ENCODE peak calls at places on chromosome 9, in nine cellular contexts. One of them, this sample, is unnamed.

GRCh38 chr9:98973546-98973921 is 29.8 kb downstream of the COL15A1 start:
- DNase-seq in A673: no peak
- DNase-seq in A549: no peak
- DNase-seq in fibroblast of mammary gland: no peak
- DNase-seq in prostate gland: no peak
- DNase-seq in cardiac fibroblast: no peak
- DNase-seq in brain microvascular endothelial cell: no peak
- DNase-seq in fibroblast of lung: no peak
- DNase-seq in neural crest cell: no peak
- DNase-seq in this sample: peak; percentile 50

GRCh38 chr9:98794802-98795201 is 1.6 kb downstream of the ANKS6 start:
- DNase-seq in A549: no peak
- DNase-seq in A673: no peak
- DNase-seq in brain microvascular endothelial cell: no peak
- DNase-seq in prostate gland: no peak
- DNase-seq in fibroblast of mammary gland: no peak
- DNase-seq in cardiac fibroblast: no peak
- DNase-seq in neural crest cell: no peak
- DNase-seq in fibroblast of lung: no peak
- DNase-seq in this sample: peak; percentile 68

GRCh38 chr9:114757395-114757794 is 48.4 kb downstream of the TNFSF15 start:
- DNase-seq in A549: no peak
- DNase-seq in fibroblast of mammary gland: no peak
- DNase-seq in brain microvascular endothelial cell: no peak
- DNase-seq in fibroblast of lung: no peak
- DNase-seq in neural crest cell: no peak
- DNase-seq in prostate gland: no peak
- DNase-seq in cardiac fibroblast: no peak
- DNase-seq in A673: no peak
- DNase-seq in this sample: no peak

GRCh38 chr9:29285818-29286217 is 1712.5 kb upstream of the C9orf72 start:
- DNase-seq in cardiac fibroblast: peak; percentile 28
- DNase-seq in A549: peak; percentile 32
- DNase-seq in brain microvascular endothelial cell: no peak
- DNase-seq in prostate gland: no peak
- DNase-seq in fibroblast of mammary gland: peak; percentile 46
- DNase-seq in neural crest cell: no peak
- DNase-seq in fibroblast of lung: peak; percentile 3
- DNase-seq in A673: peak; percentile 63
- DNase-seq in this sample: no peak

GRCh38 chr9:89943309-89943708 is 338.5 kb downstream of the GADD45G start:
- DNase-seq in cardiac fibroblast: no peak
- DNase-seq in brain microvascular endothelial cell: no peak
- DNase-seq in prostate gland: no peak
- DNase-seq in A549: no peak
- DNase-seq in fibroblast of lung: no peak
- DNase-seq in neural crest cell: no peak
- DNase-seq in A673: no peak
- DNase-seq in fibroblast of mammary gland: no peak
- DNase-seq in this sample: peak; percentile 48

GRCh38 chr9:21334603-21334968 is 618 bp downstream of the KLHL9 start:
- DNase-seq in A549: peak; percentile 10
- DNase-seq in fibroblast of mammary gland: peak; percentile 19
- DNase-seq in cardiac fibroblast: no peak
- DNase-seq in fibroblast of lung: peak; percentile 39
- DNase-seq in A673: peak; percentile 2
- DNase-seq in brain microvascular endothelial cell: no peak
- DNase-seq in neural crest cell: no peak
- DNase-seq in prostate gland: no peak
- DNase-seq in this sample: no peak

GRCh38 chr9:74846771-74847170 is 41.0 kb downstream of the TRPM6 start:
- DNase-seq in A549: peak; percentile 9
- DNase-seq in cardiac fibroblast: no peak
- DNase-seq in fibroblast of lung: no peak
- DNase-seq in brain microvascular endothelial cell: no peak
- DNase-seq in A673: no peak
- DNase-seq in neural crest cell: no peak
- DNase-seq in fibroblast of mammary gland: peak; percentile 5
- DNase-seq in prostate gland: no peak
- DNase-seq in this sample: no peak

GRCh38 chr9:69758001-69758730 is 1.6 kb downstream of the PTAR1 start:
- DNase-seq in fibroblast of mammary gland: peak; percentile 38
- DNase-seq in prostate gland: no peak
- DNase-seq in cardiac fibroblast: peak; percentile 17
- DNase-seq in neural crest cell: no peak
- DNase-seq in brain microvascular endothelial cell: no peak
- DNase-seq in A673: no peak
- DNase-seq in fibroblast of lung: peak; percentile 51
- DNase-seq in A549: no peak
- DNase-seq in this sample: no peak

GRCh38 chr9:120711354-120711753 is 2.9 kb downstream of the MEGF9 start:
- DNase-seq in brain microvascular endothelial cell: no peak
- DNase-seq in neural crest cell: no peak
- DNase-seq in fibroblast of mammary gland: peak; percentile 19
- DNase-seq in A673: no peak
- DNase-seq in prostate gland: no peak
- DNase-seq in cardiac fibroblast: no peak
- DNase-seq in fibroblast of lung: peak; percentile 6
- DNase-seq in A549: peak; percentile 44
- DNase-seq in this sample: no peak
- TF ChIP-seq CTCF in brain microvascular endothelial cell: no peak
- TF ChIP-seq CTCF in neural crest cell: no peak
- TF ChIP-seq CTCF in fibroblast of mammary gland: peak; percentile 4
- TF ChIP-seq CTCF in A673: no peak
- TF ChIP-seq CTCF in prostate gland: no peak
- TF ChIP-seq CTCF in cardiac fibroblast: no peak
- TF ChIP-seq CTCF in fibroblast of lung: no peak
- TF ChIP-seq CTCF in A549: no peak
- TF ChIP-seq CTCF in this sample: no peak

GRCh38 chr9:83505282-83505681 is 32.9 kb downstream of the FRMD3 start:
- DNase-seq in fibroblast of mammary gland: no peak
- DNase-seq in A673: no peak
- DNase-seq in prostate gland: no peak
- DNase-seq in brain microvascular endothelial cell: no peak
- DNase-seq in A549: no peak
- DNase-seq in cardiac fibroblast: no peak
- DNase-seq in neural crest cell: no peak
- DNase-seq in fibroblast of lung: no peak
- DNase-seq in this sample: no peak

GRCh38 chr9:83503881-83504280 is 34.3 kb downstream of the FRMD3 start:
- DNase-seq in A673: no peak
- DNase-seq in A549: no peak
- DNase-seq in cardiac fibroblast: no peak
- DNase-seq in neural crest cell: no peak
- DNase-seq in fibroblast of lung: no peak
- DNase-seq in brain microvascular endothelial cell: no peak
- DNase-seq in prostate gland: no peak
- DNase-seq in fibroblast of mammary gland: no peak
- DNase-seq in this sample: no peak

DNA sequence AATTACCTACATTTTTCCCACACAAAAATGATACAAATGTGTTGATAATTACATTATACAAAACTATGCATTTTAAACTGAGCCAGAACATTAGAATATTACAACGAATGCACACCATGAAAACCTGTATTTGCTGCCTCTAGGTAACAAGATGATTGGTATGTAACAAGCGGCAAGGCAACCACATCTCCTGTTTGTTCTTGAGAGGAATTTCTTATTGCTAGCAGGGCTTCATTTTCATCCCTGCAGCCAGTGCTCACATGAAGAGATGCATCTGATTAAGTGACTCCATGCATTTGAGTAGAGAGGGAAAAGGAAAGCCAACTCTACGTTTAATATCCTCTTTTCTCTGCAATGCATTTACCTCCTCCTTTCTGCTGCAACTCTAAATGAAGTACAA is 36.6 kb downstream of the FRMD3 start:
- DNase-seq in A673: no peak
- DNase-seq in cardiac fibroblast: no peak
- DNase-seq in fibroblast of lung: no peak
- DNase-seq in brain microvascular endothelial cell: no peak
- DNase-seq in fibroblast of mammary gland: no peak
- DNase-seq in neural crest cell: no peak
- DNase-seq in A549: no peak
- DNase-seq in prostate gland: no peak
- DNase-seq in this sample: no peak
- TF ChIP-seq CTCF in A673: no peak
- TF ChIP-seq CTCF in cardiac fibroblast: no peak
- TF ChIP-seq CTCF in fibroblast of lung: no peak
- TF ChIP-seq CTCF in brain microvascular endothelial cell: no peak
- TF ChIP-seq CTCF in fibroblast of mammary gland: no peak
- TF ChIP-seq CTCF in neural crest cell: no peak
- TF ChIP-seq CTCF in A549: no peak
- TF ChIP-seq CTCF in prostate gland: no peak
- TF ChIP-seq CTCF in this sample: no peak

DNA sequence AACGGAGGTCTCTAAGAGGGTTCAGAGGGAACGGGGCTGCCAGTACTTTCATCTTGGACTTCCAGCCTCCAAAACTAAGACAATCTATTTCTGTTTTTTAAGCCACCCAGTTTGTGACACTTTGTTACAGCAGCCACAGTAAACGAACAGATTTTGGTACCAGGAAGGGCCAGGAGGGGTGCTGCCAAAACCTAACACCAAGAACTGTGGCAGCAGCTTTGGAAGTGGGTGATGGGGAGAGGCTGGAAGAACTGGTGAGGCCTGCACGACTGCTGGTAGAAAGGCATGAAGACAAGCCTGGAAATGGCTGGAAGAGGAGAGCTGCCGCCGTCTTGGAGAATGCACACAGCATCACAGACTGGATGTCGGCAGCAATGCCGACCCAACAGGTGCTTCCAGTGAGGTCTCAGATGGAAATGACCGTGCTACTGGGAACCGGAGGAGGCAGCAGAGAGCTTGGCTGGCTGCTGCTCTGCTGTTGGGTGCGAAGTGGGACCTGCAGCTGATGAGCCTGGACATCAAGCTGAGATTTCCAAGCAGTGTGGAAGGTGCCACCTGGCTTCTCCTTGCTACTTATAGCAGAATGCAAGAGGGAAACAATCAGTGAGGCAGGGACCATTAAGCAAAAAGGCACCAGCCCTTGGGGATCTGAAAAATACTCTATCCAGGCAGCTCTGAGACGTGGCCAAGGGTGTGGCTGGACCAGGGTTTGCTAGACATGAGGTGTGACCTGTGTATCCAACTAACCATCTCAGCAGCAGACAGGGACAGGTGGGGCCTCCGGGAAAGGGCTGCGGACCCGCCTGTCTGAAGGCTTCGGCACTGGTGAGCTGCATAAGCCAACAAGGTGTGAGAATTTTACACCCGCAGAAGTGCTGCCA is 4.7 kb upstream of the TMEM210 start:
- DNase-seq in A549: peak; percentile 73
- DNase-seq in A673: peak; percentile 53
- DNase-seq in prostate gland: peak; percentile 39
- DNase-seq in brain microvascular endothelial cell: peak; percentile 29
- DNase-seq in neural crest cell: no peak
- DNase-seq in fibroblast of lung: peak; percentile 26
- DNase-seq in fibroblast of mammary gland: peak; percentile 34
- DNase-seq in cardiac fibroblast: peak; percentile 50
- DNase-seq in this sample: no peak
- TF ChIP-seq CTCF in A549: peak; percentile 54
- TF ChIP-seq CTCF in A673: peak; percentile 70
- TF ChIP-seq CTCF in prostate gland: peak; percentile 28
- TF ChIP-seq CTCF in brain microvascular endothelial cell: peak; percentile 80
- TF ChIP-seq CTCF in neural crest cell: peak; percentile 63
- TF ChIP-seq CTCF in fibroblast of lung: peak; percentile 29
- TF ChIP-seq CTCF in fibroblast of mammary gland: peak; percentile 71
- TF ChIP-seq CTCF in cardiac fibroblast: peak; percentile 78
- TF ChIP-seq CTCF in this sample: no peak

GRCh38 chr9:82167296-82167695 is 178.7 kb downstream of the SPATA31D1 start:
- DNase-seq in A673: no peak
- DNase-seq in A549: no peak
- DNase-seq in brain microvascular endothelial cell: no peak
- DNase-seq in prostate gland: no peak
- DNase-seq in neural crest cell: no peak
- DNase-seq in cardiac fibroblast: no peak
- DNase-seq in fibroblast of lung: no peak
- DNase-seq in fibroblast of mammary gland: no peak
- DNase-seq in this sample: no peak

GRCh38 chr9:82161876-82162275 is 173.3 kb downstream of the SPATA31D1 start:
- DNase-seq in prostate gland: no peak
- DNase-seq in neural crest cell: no peak
- DNase-seq in A549: no peak
- DNase-seq in fibroblast of mammary gland: no peak
- DNase-seq in fibroblast of lung: no peak
- DNase-seq in brain microvascular endothelial cell: no peak
- DNase-seq in A673: no peak
- DNase-seq in cardiac fibroblast: no peak
- DNase-seq in this sample: no peak

GRCh38 chr9:82168585-82168984 is 180.0 kb downstream of the SPATA31D1 start:
- DNase-seq in A673: no peak
- DNase-seq in brain microvascular endothelial cell: no peak
- DNase-seq in cardiac fibroblast: peak; percentile 33
- DNase-seq in fibroblast of mammary gland: peak; percentile 65
- DNase-seq in prostate gland: no peak
- DNase-seq in A549: no peak
- DNase-seq in neural crest cell: no peak
- DNase-seq in fibroblast of lung: peak; percentile 3
- DNase-seq in this sample: no peak

DNA sequence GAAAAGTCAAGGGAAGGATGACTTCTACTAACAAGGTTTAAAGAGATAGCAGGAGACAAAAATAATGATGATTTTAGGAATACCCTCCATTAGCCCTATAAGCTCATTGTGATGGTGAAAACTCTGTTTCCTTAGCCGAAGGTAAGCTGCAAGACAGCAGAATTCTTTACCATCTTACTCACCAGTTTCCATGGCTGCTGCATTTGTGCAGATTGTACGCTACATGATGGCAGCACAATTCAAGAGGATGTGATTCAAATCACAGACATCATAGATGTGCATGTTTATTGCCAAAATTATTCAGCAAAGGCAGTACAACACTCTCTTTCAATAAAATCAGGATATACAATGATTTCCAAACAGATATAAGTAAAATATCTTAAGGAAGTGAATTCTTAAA is 175.6 kb downstream of the SPATA31D1 start:
- DNase-seq in A673: no peak
- DNase-seq in fibroblast of mammary gland: no peak
- DNase-seq in cardiac fibroblast: peak; percentile 37
- DNase-seq in prostate gland: no peak
- DNase-seq in fibroblast of lung: no peak
- DNase-seq in brain microvascular endothelial cell: peak; percentile 13
- DNase-seq in neural crest cell: no peak
- DNase-seq in A549: no peak
- DNase-seq in this sample: no peak
- TF ChIP-seq CTCF in A673: no peak
- TF ChIP-seq CTCF in fibroblast of mammary gland: no peak
- TF ChIP-seq CTCF in cardiac fibroblast: no peak
- TF ChIP-seq CTCF in prostate gland: no peak
- TF ChIP-seq CTCF in fibroblast of lung: no peak
- TF ChIP-seq CTCF in brain microvascular endothelial cell: no peak
- TF ChIP-seq CTCF in neural crest cell: no peak
- TF ChIP-seq CTCF in A549: no peak
- TF ChIP-seq CTCF in this sample: no peak